ENCODE peak calls at places on chromosomes 3 and 15, in five cellular contexts. V is iPS DF 6.9, E is ovary, I is psoas muscle, H is NT2/D1. P is an unnamed sample.

GRCh38 chr15:61299060-61299763 is 70.1 kb upstream of the RORA start:
- DNase-seq in E (peak; percentile 17), V (no peak), H (no peak), I (no peak), P (no peak)

GRCh38 chr3:184523825-184524615 is 37.6 kb upstream of the EPHB3 start:
- DNase-seq in H (peak; percentile 38), V (no peak), I (no peak), E (no peak), P (no peak)

GRCh38 chr3:94928921-94929320 is 866.1 kb downstream of the NSUN3 start:
- DNase-seq in V (no peak), I (no peak), E (no peak), H (no peak), P (no peak)

GRCh38 chr3:33030802-33031201 is 66.1 kb downstream of the GLB1 start:
- DNase-seq in I (no peak), E (no peak), H (peak; percentile 11), V (no peak), P (no peak)

GRCh38 chr15:40847225-40847961 is 3.5 kb downstream of the SPINT1 start:
- DNase-seq in V (no peak), H (peak; percentile 36), E (no peak), I (peak; percentile 30), P (peak; percentile 76)

GRCh38 chr15:35306361-35306981 is 221.4 kb upstream of the NANOGP8 start:
- DNase-seq in I (no peak), H (no peak), E (no peak), V (no peak), P (peak; percentile 35)

GRCh38 chr3:100535610-100535943 is 43.2 kb downstream of the TMEM45A start:
- DNase-seq in I (no peak), V (no peak), E (no peak), H (no peak), P (no peak)

GRCh38 chr3:159829056-159829995 is 159.3 kb upstream of the IL12A start:
- DNase-seq in V (no peak), E (no peak), I (peak; percentile 44), H (no peak), P (no peak)

GRCh38 chr15:29132110-29132420 is 137.6 kb downstream of the NSMCE3 start:
- DNase-seq in E (no peak), I (no peak), V (no peak), H (no peak), P (no peak)

GRCh38 chr15:77181305-77182074 is 110.6 kb upstream of the TSPAN3 start:
- DNase-seq in V (no peak), I (no peak), E (no peak), H (no peak), P (no peak)

GRCh38 chr15:58524247-58524646 is 92.5 kb downstream of the LIPC start:
- DNase-seq in V (no peak), I (no peak), E (no peak), H (no peak), P (peak; percentile 52)

GRCh38 chr3:8903191-8903590 is 60.1 kb downstream of the RAD18 start:
- DNase-seq in E (no peak), H (no peak), I (no peak), V (no peak), P (no peak)

GRCh38 chr15:73985101-73985873 is 6.8 kb downstream of the STOML1 start:
- DNase-seq in E (no peak), I (no peak), V (no peak), H (no peak), P (peak; percentile 32)

GRCh38 chr15:81235781-81236507 is 39.3 kb downstream of the IL16 start:
- DNase-seq in I (peak; percentile 38), E (peak; percentile 48), V (no peak), H (no peak), P (no peak)

GRCh38 chr3:181103605-181104004 is 114.1 kb upstream of the DNAJC19 start:
- DNase-seq in E (no peak), I (no peak), H (peak; percentile 70), V (peak; percentile 81), P (no peak)

GRCh38 chr3:118204052-118204451 is 830.6 kb downstream of the IGSF11 start:
- DNase-seq in V (no peak), I (no peak), H (no peak), E (no peak), P (no peak)

GRCh38 chr3:118196183-118196582 is 838.5 kb downstream of the IGSF11 start:
- DNase-seq in H (no peak), I (no peak), E (no peak), V (no peak), P (no peak)

GRCh38 chr3:118199044-118199443 is 835.6 kb downstream of the IGSF11 start:
- DNase-seq in E (no peak), V (no peak), H (no peak), I (no peak), P (no peak)
- H3K9me3 ChIP-seq in E (no peaks in the 10 kb centered on the region), V (no peaks in the 10 kb centered on the region), H (peaks cover 15% of the 10 kb centered on the region), I (peaks cover 21% of the 10 kb centered on the region), P (no peaks in the 10 kb centered on the region)

GRCh38 chr15:101514318-101514717 is 24.8 kb upstream of the PCSK6 start:
- DNase-seq in E (no peak), H (no peak), V (no peak), I (no peak), P (no peak)

GRCh38 chr15:101520395-101520794 is 30.9 kb upstream of the PCSK6 start:
- DNase-seq in V (no peak), E (no peak), H (no peak), I (no peak), P (no peak)

GRCh38 chr15:101521084-101521483 is 31.6 kb upstream of the PCSK6 start:
- DNase-seq in I (no peak), H (no peak), V (no peak), E (no peak), P (no peak)

GRCh38 chr15:101521563-101521962 is 32.1 kb upstream of the PCSK6 start:
- DNase-seq in V (no peak), E (no peak), I (no peak), H (no peak), P (no peak)

GRCh38 chr15:101517504-101517903 is 28.0 kb upstream of the PCSK6 start:
- DNase-seq in H (no peak), E (no peak), I (no peak), V (no peak), P (no peak)
- H3K9me3 ChIP-seq in H (peaks cover 29% of the 10 kb centered on the region), E (no peaks in the 10 kb centered on the region), I (peaks cover 16% of the 10 kb centered on the region), V (no peaks in the 10 kb centered on the region), P (no peaks in the 10 kb centered on the region)

DNA sequence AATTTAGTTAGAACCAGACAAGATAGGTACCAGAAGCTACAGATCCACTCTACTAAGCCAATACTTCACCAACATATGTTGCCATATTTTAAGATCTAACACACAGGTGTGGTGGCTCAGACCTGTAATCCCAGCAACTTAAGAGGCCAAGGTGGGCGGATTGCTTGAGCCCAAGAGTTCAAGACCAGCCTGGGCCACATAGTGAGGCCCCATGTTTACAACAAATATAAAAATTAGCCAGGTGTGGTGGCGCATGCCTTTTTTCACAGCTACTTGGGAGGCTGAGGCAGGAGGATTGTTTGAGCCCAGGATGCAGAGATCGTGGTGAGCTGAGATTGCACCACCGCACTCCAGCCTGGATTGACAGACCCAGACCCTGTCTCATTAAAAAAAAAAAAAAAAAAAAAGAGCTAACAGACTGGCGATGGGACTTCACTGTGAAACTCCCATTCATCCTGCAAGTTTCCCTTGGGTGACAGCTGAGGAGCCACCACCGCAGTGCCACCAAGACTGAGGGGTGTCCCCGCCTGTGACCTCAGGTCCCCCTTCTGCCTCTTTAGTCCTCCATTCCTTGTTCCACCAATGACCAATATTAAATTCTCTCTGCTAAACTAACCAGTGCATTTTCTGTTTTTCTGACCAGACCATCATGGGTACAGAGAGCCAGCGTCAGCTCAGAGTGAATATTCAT is 163.3 kb downstream of the OR4M2 start:
- DNase-seq in I (no peak), V (no peak), H (no peak), E (no peak), P (no peak)
- H3K9me3 ChIP-seq in I (no peaks in the 10 kb centered on the region), V (peaks cover 4% of the 10 kb centered on the region), H (no peaks in the 10 kb centered on the region), E (no peaks in the 10 kb centered on the region), P (peaks cover 6% of the 10 kb centered on the region)

DNA sequence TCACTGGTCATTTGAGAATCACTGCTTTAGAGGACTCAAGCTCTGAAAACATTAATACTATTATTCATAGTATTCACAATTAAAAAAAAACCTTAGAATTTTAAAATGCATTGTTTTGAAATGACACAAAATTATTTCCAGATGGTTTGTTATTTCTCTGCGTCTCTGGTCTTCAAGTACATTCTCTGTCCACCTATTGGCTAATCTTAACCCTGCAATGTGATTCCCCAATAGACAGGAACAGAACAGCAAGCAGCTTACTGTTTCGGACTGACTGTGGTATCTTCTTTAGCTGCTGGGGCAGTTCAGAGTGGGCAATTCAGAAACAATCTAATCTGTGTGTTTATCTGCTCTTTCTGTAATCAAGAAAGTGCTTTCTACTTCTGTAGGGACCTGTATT is 71.4 kb downstream of the OTOL1 start:
- DNase-seq in H (no peak), V (no peak), I (no peak), E (no peak), P (no peak)
- H3K9me3 ChIP-seq in H (no peaks in the 10 kb centered on the region), V (no peaks in the 10 kb centered on the region), I (no peaks in the 10 kb centered on the region), E (no peaks in the 10 kb centered on the region), P (no peaks in the 10 kb centered on the region)

P was measured in cardiac muscle cell.